ENCODE peak calls at places on chromosomes 2 and 18, in eight cellular contexts. J, I, A, F, E, P, M and S are unnamed samples. For H3K36me3, the result is how much of the 10 kb centered on the place peaks cover.

GRCh38 chr2:53460347-53460746 is 307.3 kb upstream of the CHAC2 start:
- DNase-seq in J (no peak), A (no peak), E (no peak), I (no peak), M (peak), F (no peak), P (no peak), S (no peak)

GRCh38 chr18:55781481-55781957 is 193.5 kb upstream of the TCF4 start:
- DNase-seq in I (peak), F (no peak), P (peak), J (peak), A (peak), M (peak), E (peak), S (peak)

GRCh38 chr2:96089356-96090180 is 26.8 kb downstream of the ADRA2B start:
- DNase-seq in I (no peak), M (peak), E (no peak), A (peak), F (no peak), J (peak), P (no peak), S (no peak)

GRCh38 chr2:23571066-23571465 is 186.1 kb downstream of the KLHL29 start:
- DNase-seq in J (no peak), E (no peak), M (no peak), A (no peak), F (peak), P (no peak), I (no peak), S (no peak)

GRCh38 chr2:112092286-112093041 is 37.4 kb downstream of the TMEM87B start:
- DNase-seq in F (no peak), P (peak), I (peak), E (peak), M (no peak), J (no peak), A (no peak), S (no peak)

GRCh38 chr2:225600444-225600843 is 200.9 kb downstream of the NYAP2 start:
- DNase-seq in P (no peak), F (no peak), I (peak), E (peak), A (no peak), J (no peak), M (no peak), S (no peak)

GRCh38 chr2:197297262-197297661 is 13.3 kb downstream of the ANKRD44 start:
- DNase-seq in J (no peak), I (no peak), F (no peak), P (no peak), A (no peak), E (no peak), M (no peak), S (no peak)

GRCh38 chr2:223916181-223916900 is 28.8 kb downstream of the WDFY1 start:
- DNase-seq in M (no peak), P (no peak), J (no peak), E (no peak), I (no peak), A (no peak), F (no peak), S (no peak)

GRCh38 chr2:187527262-187527661 is 27.0 kb downstream of the TFPI start:
- DNase-seq in A (no peak), F (no peak), M (no peak), I (peak), J (peak), E (peak), P (no peak), S (no peak)

GRCh38 chr2:235116885-235117492 is 165.2 kb downstream of the SH3BP4 start:
- DNase-seq in E (peak), J (peak), A (no peak), P (peak), I (peak), F (no peak), M (no peak), S (no peak)

GRCh38 chr2:174120346-174120745 is 128.0 kb downstream of the OLA1 start:
- DNase-seq in I (peak), E (peak), M (no peak), A (no peak), F (no peak), J (no peak), P (no peak), S (no peak)

GRCh38 chr2:62474173-62474572 is 31.8 kb downstream of the TMEM17 start:
- DNase-seq in A (no peak), F (no peak), I (peak), J (no peak), M (no peak), P (no peak), E (no peak), S (no peak)

GRCh38 chr2:62473428-62473827 is 32.6 kb downstream of the TMEM17 start:
- DNase-seq in I (no peak), F (no peak), E (no peak), A (no peak), P (no peak), M (no peak), J (no peak), S (no peak)

GRCh38 chr2:62478093-62478580 is 27.9 kb downstream of the TMEM17 start:
- DNase-seq in M (no peak), A (no peak), P (no peak), J (no peak), I (no peak), E (no peak), F (no peak), S (no peak)

GRCh38 chr2:62477573-62477972 is 28.4 kb downstream of the TMEM17 start:
- DNase-seq in I (no peak), P (no peak), A (no peak), M (no peak), E (no peak), F (no peak), J (no peak), S (no peak)

DNA sequence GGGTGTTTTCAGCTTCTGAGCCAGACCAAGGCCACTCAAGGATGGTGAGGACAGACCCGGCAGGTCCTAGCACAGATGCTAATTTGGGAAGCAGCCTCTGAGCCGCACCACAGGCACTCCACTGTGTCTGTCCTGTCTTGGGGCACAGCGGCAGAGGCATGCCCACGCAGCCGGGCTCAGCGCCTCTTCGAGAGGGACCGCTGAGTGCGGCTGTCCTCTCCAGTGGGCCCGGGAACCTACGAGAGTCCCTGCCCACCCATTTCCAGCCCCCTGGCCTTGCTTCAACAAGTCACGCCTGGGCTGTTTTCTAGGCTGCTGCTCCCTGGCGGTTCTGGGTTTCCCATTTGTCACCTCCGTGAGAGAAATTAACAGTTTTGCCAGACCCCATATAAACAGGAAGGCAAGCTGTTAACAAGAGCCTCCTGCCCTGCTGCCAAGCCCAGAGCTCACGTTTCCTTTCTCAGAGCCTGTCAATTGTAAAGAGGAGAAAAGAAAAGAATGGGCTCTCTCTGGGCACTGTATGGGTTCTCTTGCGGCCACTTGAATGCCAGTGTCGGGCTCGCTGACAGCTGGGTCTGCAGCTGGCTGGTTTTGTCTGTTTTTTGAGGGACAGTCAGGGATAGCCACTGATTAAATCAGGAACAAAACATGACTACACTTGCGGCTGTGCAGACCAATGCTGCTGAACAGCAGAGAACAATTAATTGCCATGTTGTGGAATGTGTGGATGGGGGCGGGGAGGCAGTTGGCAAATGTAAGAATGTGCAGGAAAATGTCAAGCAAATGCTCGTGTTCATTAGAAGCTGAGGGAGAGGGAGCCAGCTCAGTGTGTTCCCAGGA is 30.6 kb downstream of the TMEM17 start:
- DNase-seq in M (no peak), F (peak), I (no peak), A (no peak), P (peak), J (peak), E (no peak), S (no peak)
- H3K4me3 ChIP-seq in M (no peak), F (no peak), I (peak), A (no peak), P (no peak), J (no peak), E (no peak), S (no peak)

DNA sequence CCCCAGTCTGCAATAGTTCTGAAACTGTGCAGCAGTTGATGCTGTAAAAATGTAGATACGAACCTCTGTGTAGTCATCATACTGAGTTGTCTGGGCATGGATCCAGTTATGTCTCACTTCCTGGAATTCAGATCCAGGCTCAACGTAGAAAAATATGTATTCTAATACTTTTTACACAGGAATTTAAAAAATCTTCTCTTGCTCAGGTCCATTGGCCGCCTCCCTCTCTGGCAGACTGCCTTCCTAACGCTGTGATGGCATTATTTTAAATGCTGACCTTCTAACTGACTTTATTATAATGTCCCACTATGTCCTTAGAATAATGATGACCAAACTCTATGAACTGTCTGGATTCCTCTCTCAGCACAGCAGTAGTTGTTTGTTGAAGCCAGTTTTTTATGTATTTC is 119.6 kb downstream of the FEZ2 start:
- DNase-seq in P (no peak), J (no peak), E (peak), I (peak), A (no peak), M (no peak), F (no peak), S (no peak)
- H3K36me3 ChIP-seq in P (under half), J (under half), E (under half), I (half or more), A (under half), M (under half), F (under half), S (under half)

GRCh38 chr2:26008851-26009566 is 24.9 kb upstream of the RAB10 start:
- DNase-seq in M (no peak), F (no peak), A (peak), I (peak), E (peak), J (no peak), P (no peak), S (no peak)

GRCh38 chr2:26009567-26009963 is 24.3 kb upstream of the RAB10 start:
- DNase-seq in J (no peak), E (no peak), M (no peak), F (no peak), P (no peak), I (no peak), A (no peak), S (no peak)

GRCh38 chr2:26011609-26011989 is 22.3 kb upstream of the RAB10 start:
- DNase-seq in J (no peak), E (no peak), I (no peak), P (no peak), A (no peak), F (no peak), M (no peak), S (no peak)

GRCh38 chr2:26011990-26012856 is 21.7 kb upstream of the RAB10 start:
- DNase-seq in M (peak), E (peak), A (peak), J (peak), I (peak), P (peak), F (no peak), S (peak)

DNA sequence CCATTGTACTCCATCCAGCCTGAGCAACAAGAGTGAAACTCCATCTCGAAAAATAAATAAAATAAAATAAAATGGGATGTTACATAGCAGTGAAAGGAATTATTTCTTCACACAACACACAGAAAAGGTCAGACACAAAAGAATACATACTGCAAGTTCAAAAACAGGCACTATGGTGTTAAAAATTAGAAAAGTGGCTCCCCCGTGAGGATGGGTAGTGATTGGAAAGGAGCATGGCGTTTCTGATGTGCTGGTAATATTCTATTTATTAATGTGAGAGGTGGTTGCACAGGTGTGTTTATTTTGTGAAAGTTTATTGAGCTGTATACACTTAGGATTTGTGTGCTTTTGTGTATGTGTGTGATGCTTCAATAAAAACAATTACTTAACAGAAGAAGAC is 22.9 kb upstream of the RAB10 start:
- DNase-seq in P (no peak), A (no peak), J (no peak), M (no peak), I (no peak), F (no peak), E (no peak), S (no peak)
- TF ChIP-seq CTCF in P (no peak), A (no peak), J (no peak), M (no peak), I (no peak), F (no peak), E (no peak), S (no peak)

DNA sequence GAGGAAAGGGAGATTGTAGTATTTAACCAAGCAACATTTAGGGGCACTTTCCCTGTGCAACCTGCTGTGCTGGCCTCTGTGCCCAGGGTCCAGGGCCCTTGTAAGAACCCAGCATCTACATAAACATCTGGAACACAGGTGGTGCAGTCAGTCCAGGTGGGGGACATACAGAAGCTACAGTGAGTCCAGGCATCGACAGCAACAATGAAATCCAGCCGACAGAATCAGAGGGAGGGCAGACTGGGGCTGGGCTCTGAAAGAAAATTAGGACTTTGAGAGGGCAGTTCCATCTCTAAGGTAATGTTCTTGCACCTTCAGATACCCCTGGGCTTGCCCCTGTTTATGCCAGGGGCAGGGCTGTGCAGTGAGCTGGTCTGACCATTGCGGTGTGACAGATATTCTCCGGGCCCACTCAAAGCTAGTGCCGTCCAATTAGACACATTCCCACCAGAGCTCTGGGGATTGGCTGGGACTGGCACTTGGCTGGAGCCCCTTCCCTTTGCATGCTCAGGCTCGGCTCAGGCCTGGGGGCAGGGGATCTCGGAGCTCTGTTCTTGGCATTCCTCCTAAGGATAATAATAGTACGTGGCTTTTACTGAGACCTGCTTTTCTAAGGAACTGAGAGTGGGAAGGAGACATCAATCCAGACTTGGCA is 5.4 kb downstream of the LBH start:
- DNase-seq in E (no peak), F (no peak), P (no peak), A (no peak), M (peak), I (no peak), J (no peak), S (no peak)
- H3K4me3 ChIP-seq in E (no peak), F (no peak), P (no peak), A (no peak), M (no peak), I (no peak), J (no peak), S (no peak)

GRCh38 chr2:86752934-86753333 is 32.8 kb downstream of the RMND5A start:
- DNase-seq in I (no peak), P (no peak), E (no peak), F (no peak), M (no peak), A (no peak), J (no peak), S (no peak)
- H3K36me3 ChIP-seq in I (under half), P (under half), E (under half), F (under half), M (half or more), A (under half), J (under half), S (half or more)

GRCh38 chr2:198930170-198930569 is 527.6 kb downstream of the SATB2 start:
- DNase-seq in F (no peak), A (no peak), J (peak), E (no peak), I (no peak), P (peak), M (no peak), S (peak)
- TF ChIP-seq CTCF in F (no peak), A (no peak), J (peak), E (peak), I (no peak), P (peak), M (no peak), S (peak)

GRCh38 chr2:206716607-206717006 is 1.6 kb downstream of the DYTN start:
- DNase-seq in I (no peak), M (no peak), A (no peak), F (no peak), P (no peak), J (no peak), E (no peak), S (no peak)

GRCh38 chr2:206723288-206723687 is 5.1 kb upstream of the DYTN start:
- DNase-seq in F (no peak), A (no peak), M (no peak), P (no peak), E (no peak), I (no peak), J (no peak), S (no peak)

GRCh38 chr2:206713770-206714169 is 4.4 kb downstream of the DYTN start:
- DNase-seq in A (no peak), P (no peak), F (no peak), I (no peak), E (no peak), J (no peak), M (no peak), S (no peak)

GRCh38 chr2:206721216-206721920 is 3.2 kb upstream of the DYTN start:
- DNase-seq in E (no peak), J (no peak), I (no peak), F (no peak), P (no peak), A (no peak), M (no peak), S (no peak)

GRCh38 chr2:206718296-206718695 is at the start of gene DYTN:
- DNase-seq in A (no peak), I (no peak), E (no peak), J (no peak), P (no peak), F (no peak), M (no peak), S (no peak)
- H3K4me3 ChIP-seq in A (no peak), I (no peak), E (no peak), J (no peak), P (no peak), F (no peak), M (no peak), S (no peak)

DNA sequence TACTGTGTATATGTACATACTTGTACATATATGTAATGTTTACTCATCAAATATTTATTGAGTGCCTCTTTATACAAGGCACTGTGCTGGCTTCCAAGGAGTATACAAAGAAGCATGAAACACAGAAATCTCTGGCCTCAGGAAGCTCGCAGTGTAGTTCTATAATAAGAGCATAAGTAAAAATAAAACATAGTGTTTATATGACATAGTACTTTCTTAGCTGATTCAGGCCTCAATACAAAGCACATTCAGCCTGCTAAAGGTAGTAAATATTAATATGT is 13.9 kb downstream of the STAMBP start:
- DNase-seq in A (no peak), F (no peak), P (no peak), E (no peak), M (no peak), J (no peak), I (no peak), S (no peak)
- H3K36me3 ChIP-seq in A (under half), F (under half), P (under half), E (under half), M (half or more), J (under half), I (under half), S (under half)

DNA sequence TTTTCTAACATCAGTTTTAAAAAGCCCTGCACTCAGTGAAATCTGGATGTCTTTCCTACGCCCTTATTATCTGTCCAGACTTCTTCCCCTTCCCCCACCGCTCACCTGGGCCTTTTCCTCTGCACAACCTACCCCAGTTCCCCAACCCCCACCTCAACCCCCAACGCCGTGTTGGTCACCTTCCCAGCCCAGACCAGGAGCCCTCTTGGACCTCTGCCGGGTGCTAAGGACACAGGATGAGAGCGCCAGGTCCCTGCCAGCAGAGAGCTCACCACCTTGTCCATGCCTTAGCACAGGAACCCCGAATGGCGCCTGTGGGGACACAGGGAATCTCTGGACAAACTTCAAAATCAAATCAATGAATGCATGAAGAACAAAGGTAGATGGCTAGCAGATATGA is 966 bp upstream of the RBM43 start:
- DNase-seq in J (no peak), P (peak), F (peak), E (no peak), M (no peak), A (no peak), I (no peak), S (no peak)
- TF ChIP-seq CTCF in J (no peak), P (no peak), F (no peak), E (no peak), M (no peak), A (no peak), I (no peak), S (no peak)